ENCODE peak calls at places on chromosomes 5 and 9, in four cellular contexts. L is cardiac muscle cell, P is neural progenitor cell, B is ovary. T is an unnamed sample.

GRCh38 chr5:56414056-56414455 is 180.9 kb upstream of the ANKRD55 start:
- DNase-seq in L (peak), P (no peak), B (no peak), T (no peak)

GRCh38 chr9:133725886-133726285 is 12.3 kb downstream of the SARDH start:
- DNase-seq in B (no peak), P (no peak), L (no peak), T (no peak)

GRCh38 chr9:6354072-6354686 is 26.0 kb downstream of the TPD52L3 start:
- DNase-seq in B (no peak), P (peak), L (peak), T (peak)

GRCh38 chr5:128596071-128596470 is 58.0 kb upstream of the FBN2 start:
- DNase-seq in P (no peak), B (no peak), L (peak), T (no peak)

GRCh38 chr5:113089653-113090335 is 113.2 kb downstream of the DCP2 start:
- DNase-seq in P (no peak), L (peak), B (peak), T (no peak)

GRCh38 chr5:135213034-135213386 is 179.0 kb upstream of the PITX1 start:
- DNase-seq in L (no peak), B (no peak), P (no peak), T (no peak)

GRCh38 chr9:131361202-131361833 is 32.6 kb upstream of the PRRC2B start:
- DNase-seq in L (no peak), P (no peak), B (no peak), T (peak)

GRCh38 chr5:151528996-151529395 is 62.1 kb downstream of the FAT2 start:
- DNase-seq in P (no peak), B (no peak), L (no peak), T (no peak)

GRCh38 chr5:37737326-37738056 is 102.3 kb downstream of the GDNF start:
- DNase-seq in L (no peak), B (no peak), P (no peak), T (no peak)

GRCh38 chr5:79692586-79692985 is 3.0 kb downstream of the CMYA5 start:
- DNase-seq in P (no peak), B (no peak), L (no peak), T (no peak)

GRCh38 chr9:15144567-15145174 is 162.3 kb downstream of the TTC39B start:
- DNase-seq in B (no peak), L (peak), P (no peak), T (no peak)

GRCh38 chr5:167987490-167988270 is 303.8 kb upstream of the WWC1 start:
- DNase-seq in L (no peak), P (no peak), B (no peak), T (no peak)

GRCh38 chr5:94715843-94716242 is 97.4 kb downstream of the SLF1 start:
- DNase-seq in L (no peak), B (no peak), P (no peak), T (no peak)

GRCh38 chr9:120921751-120922181 is 4.8 kb downstream of the TRAF1 start:
- DNase-seq in P (no peak), B (no peak), L (no peak), T (no peak)

GRCh38 chr5:13957032-13957645 is 12.7 kb upstream of the DNAH5 start:
- DNase-seq in P (peak), L (peak), B (no peak), T (no peak)

GRCh38 chr5:101009758-101010519 is 106.9 kb upstream of the ST8SIA4 start:
- DNase-seq in L (no peak), B (no peak), P (peak), T (no peak)

GRCh38 chr9:98678244-98678842 is 30.4 kb downstream of the GABBR2 start:
- DNase-seq in B (no peak), P (peak), L (peak), T (no peak)

GRCh38 chr9:34651876-34652602 is at the start of gene IL11RA:
- DNase-seq in P (peak), L (peak), B (peak), T (peak)

GRCh38 chr9:69809304-69809863 is 11.2 kb upstream of the CFAP95 start:
- DNase-seq in L (peak), B (no peak), P (peak), T (no peak)

GRCh38 chr5:167908596-167908995 is 382.8 kb upstream of the WWC1 start:
- DNase-seq in P (no peak), B (no peak), L (no peak), T (no peak)

GRCh38 chr5:14035859-14036440 is 91.5 kb upstream of the DNAH5 start:
- DNase-seq in L (peak), P (peak), B (no peak), T (peak)

GRCh38 chr9:132516911-132517310 is 65.5 kb upstream of the BARHL1 start:
- DNase-seq in B (no peak), P (no peak), L (no peak), T (no peak)

GRCh38 chr5:156411131-156411727 is 84.3 kb downstream of the SGCD start:
- DNase-seq in B (no peak), P (no peak), L (peak), T (no peak)

GRCh38 chr5:153610009-153610408 is 119.5 kb downstream of the GRIA1 start:
- DNase-seq in B (no peak), P (no peak), L (no peak), T (no peak)

GRCh38 chr9:133274236-133275104 is 531 bp downstream of the ABO start:
- DNase-seq in L (no peak), P (no peak), B (peak), T (no peak)

GRCh38 chr9:90423661-90424193 is 218.9 kb downstream of the DIRAS2 start:
- DNase-seq in B (no peak), L (no peak), P (no peak), T (no peak)

GRCh38 chr5:107502711-107503110 is 168.0 kb downstream of the EFNA5 start:
- DNase-seq in P (no peak), B (no peak), L (no peak), T (no peak)

GRCh38 chr9:128121466-128121810 is 6.1 kb downstream of the PTGES2 start:
- DNase-seq in P (no peak), B (no peak), L (no peak), T (no peak)

GRCh38 chr5:52334367-52334766 is 453.3 kb upstream of the ITGA1 start:
- DNase-seq in L (no peak), P (peak), B (no peak), T (no peak)

GRCh38 chr5:125198270-125198974 is 452.0 kb upstream of the ZNF608 start:
- DNase-seq in P (peak), B (peak), L (peak), T (peak)

GRCh38 chr5:35922468-35922867 is 16.0 kb downstream of the CAPSL start:
- DNase-seq in P (no peak), L (no peak), B (no peak), T (no peak)

GRCh38 chr5:81994679-81995078 is 22.9 kb downstream of the ATG10 start:
- DNase-seq in P (no peak), L (no peak), B (no peak), T (no peak)

GRCh38 chr5:177509361-177509951 is at the start of gene DOK3:
- DNase-seq in P (no peak), L (no peak), B (no peak), T (peak)

GRCh38 chr5:119578937-119579336 is 50.4 kb upstream of the FAM170A start:
- DNase-seq in L (peak), P (peak), B (no peak), T (no peak)

GRCh38 chr5:104431946-104432345 is 869.4 kb upstream of the NUDT12 start:
- DNase-seq in L (no peak), B (no peak), P (no peak), T (no peak)

DNA sequence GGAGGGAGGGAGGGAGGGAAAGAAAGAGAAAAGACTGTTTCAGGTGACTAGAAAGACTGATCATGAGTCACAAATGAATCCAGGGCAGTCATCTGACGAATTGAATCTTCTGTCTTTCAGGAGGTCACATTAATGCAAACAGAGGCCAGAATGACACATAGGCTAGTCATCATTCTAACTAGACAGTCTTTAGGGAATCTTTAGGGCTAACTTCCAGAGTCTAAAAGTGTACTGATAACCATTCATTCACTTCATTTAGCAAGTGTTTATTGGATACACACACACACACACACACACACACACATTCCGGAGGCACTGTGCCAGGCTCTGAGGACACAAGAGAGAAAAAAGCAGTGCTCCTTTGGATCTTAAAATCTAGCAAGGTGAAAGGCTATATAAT is 156.7 kb downstream of the EBF1 start:
- DNase-seq in B (no peak), P (no peak), L (peak), T (no peak)
- H3K27ac ChIP-seq in B (no peak), P (no peak), L (no peak), T (no peak)

GRCh38 chr9:8660383-8660782 is 860.8 kb upstream of the DMAC1 start:
- DNase-seq in P (no peak), L (peak), B (peak), T (peak)
- H3K4me3 ChIP-seq in P (no peak), L (no peak), B (no peak), T (no peak)

GRCh38 chr5:131539251-131539650 is 95.8 kb downstream of the RAPGEF6 start:
- DNase-seq in L (no peak), P (no peak), B (no peak), T (no peak)

GRCh38 chr5:131534995-131535394 is 100.0 kb downstream of the RAPGEF6 start:
- DNase-seq in P (no peak), L (no peak), B (no peak), T (no peak)

GRCh38 chr5:131536211-131536826 is 98.7 kb downstream of the RAPGEF6 start:
- DNase-seq in P (no peak), L (peak), B (no peak), T (no peak)

GRCh38 chr5:131538177-131538593 is 96.8 kb downstream of the RAPGEF6 start:
- DNase-seq in L (peak), P (no peak), B (no peak), T (no peak)

DNA sequence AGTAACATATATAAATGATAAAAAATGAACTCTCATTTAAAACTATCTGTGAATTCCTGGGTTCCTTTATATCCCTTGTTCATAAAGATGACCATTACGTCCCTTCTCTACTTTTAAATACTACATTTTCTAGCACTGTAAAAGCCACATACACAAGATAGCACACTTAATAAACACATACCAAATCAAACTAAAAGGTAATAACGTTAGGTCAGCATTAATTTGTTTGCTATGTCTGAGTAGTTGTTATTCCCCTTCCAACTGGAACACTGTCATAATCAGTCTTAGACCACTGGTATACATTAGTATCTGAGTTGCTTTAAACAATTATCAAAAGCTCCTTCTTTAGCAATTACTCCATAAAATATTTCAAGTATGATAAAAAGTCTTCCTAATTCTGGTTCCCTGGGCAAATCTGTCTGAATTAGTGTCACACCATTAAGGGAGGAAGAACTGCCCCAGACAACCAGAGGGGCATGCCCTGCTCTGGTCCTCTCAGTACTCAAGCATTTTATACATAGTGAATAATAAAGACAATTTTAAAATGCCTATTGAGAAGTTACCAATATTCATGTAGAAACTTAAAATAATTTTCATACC is 98.1 kb downstream of the RAPGEF6 start:
- DNase-seq in L (no peak), B (no peak), P (no peak), T (no peak)
- H3K27ac ChIP-seq in L (no peak), B (no peak), P (no peak), T (no peak)

GRCh38 chr9:29212590-29213373 is 1639.5 kb upstream of the C9orf72 start:
- DNase-seq in L (no peak), P (peak), B (no peak), T (no peak)
- H3K4me3 ChIP-seq in L (peak), P (peak), B (peak), T (peak)